ENCODE peak calls at places on chromosomes 1 and 21, in four cellular contexts. A is Ammon's horn; L is COLO829; P is effector memory CD8-positive, alpha-beta T cell. Y is an unnamed sample.

GRCh38 chr1:118272884-118273283 is 87.9 kb upstream of the SPAG17 start:
- DNase-seq in L (no peak), P (no peak), A (no peak), Y (no peak)

GRCh38 chr1:87134625-87135024 is 194.1 kb upstream of the LMO4 start:
- DNase-seq in L (no peak), A (peak), P (no peak), Y (no peak)

GRCh38 chr1:64183380-64183984 is 19.9 kb upstream of the UBE2U start:
- DNase-seq in A (no peak), P (no peak), L (no peak), Y (no peak)

GRCh38 chr1:160961419-160961818 is 6.8 kb upstream of the ITLN2 start:
- DNase-seq in P (no peak), L (no peak), A (no peak), Y (no peak)

GRCh38 chr1:112887599-112888303 is 68.2 kb downstream of the SLC16A1 start:
- DNase-seq in P (no peak), L (no peak), A (no peak), Y (no peak)

GRCh38 chr1:54577612-54578011 is 29.6 kb downstream of the ACOT11 start:
- DNase-seq in P (no peak), L (peak), A (no peak), Y (no peak)

GRCh38 chr21:34147835-34148804 is 74.7 kb downstream of the MRPS6 start:
- DNase-seq in L (peak), P (no peak), A (no peak), Y (no peak)

GRCh38 chr1:22592919-22593790 is 29.9 kb downstream of the EPHA8 start:
- DNase-seq in A (no peak), P (no peak), L (no peak), Y (no peak)

GRCh38 chr1:54984126-54984842 is 3.9 kb downstream of the TMEM61 start:
- DNase-seq in L (no peak), P (no peak), A (no peak), Y (peak)

GRCh38 chr1:231971397-231972233 is 345.0 kb downstream of the DISC1 start:
- DNase-seq in P (no peak), A (no peak), L (no peak), Y (no peak)

GRCh38 chr21:26179501-26179900 is 8.9 kb upstream of the APP start:
- DNase-seq in L (no peak), P (no peak), A (no peak), Y (no peak)

GRCh38 chr1:108913105-108913948 is 36.5 kb downstream of the GPSM2 start:
- DNase-seq in L (no peak), A (no peak), P (no peak), Y (no peak)

GRCh38 chr1:159927887-159928431 is 2.7 kb upstream of the TAGLN2 start:
- DNase-seq in L (no peak), A (no peak), P (no peak), Y (no peak)

GRCh38 chr1:228837817-228838716 is 102.8 kb downstream of the RHOU start:
- DNase-seq in L (no peak), P (no peak), A (no peak), Y (no peak)

GRCh38 chr1:40636777-40637176 is 28.7 kb downstream of the RIMS3 start:
- DNase-seq in A (peak), P (no peak), L (no peak), Y (no peak)

GRCh38 chr1:3651939-3652537 is at the start of gene TP73:
- DNase-seq in P (no peak), A (no peak), L (peak), Y (no peak)